ENCODE peak calls at places on chromosomes 16 and 17, in seven cellular contexts. M is endothelial cell, D is body of pancreas, T is lung, J is heart right ventricle, B is testis, Y is hepatocyte. L is an unnamed sample.

GRCh38 chr16:31248344-31248743 is 11.4 kb upstream of the ITGAM start:
- DNase-seq in Y (no peak), B (no peak), M (no peak), T (no peak), D (no peak), J (no peak), L (no peak)

GRCh38 chr17:39979021-39979660 is 1.5 kb upstream of the PSMD3 start:
- DNase-seq in M (no peak), T (no peak), Y (peak; percentile 63), D (no peak), B (no peak), J (no peak), L (no peak)

GRCh38 chr16:81127051-81127450 is 30.9 kb upstream of the GCSH start:
- DNase-seq in M (no peak), J (no peak), T (no peak), D (no peak), Y (no peak), B (no peak), L (no peak)

GRCh38 chr16:86099326-86099725 is 200.4 kb downstream of the IRF8 start:
- DNase-seq in M (no peak), B (no peak), J (no peak), Y (no peak), D (no peak), T (no peak), L (no peak)

GRCh38 chr17:43936434-43936833 is 5.8 kb downstream of the PPY start:
- DNase-seq in T (no peak), M (no peak), Y (no peak), D (no peak), B (no peak), J (no peak), L (no peak)

GRCh38 chr17:4144411-4144747 is 1.4 kb downstream of the CYB5D2 start:
- DNase-seq in J (no peak), T (no peak), Y (peak; percentile 47), D (no peak), M (no peak), B (no peak), L (no peak)

GRCh38 chr16:53865492-53865863 is 161.5 kb downstream of the FTO start:
- DNase-seq in M (no peak), J (no peak), T (no peak), D (no peak), Y (no peak), B (no peak), L (no peak)

GRCh38 chr16:642189-643049 is 791 bp downstream of the MCRIP2 start:
- DNase-seq in J (peak; percentile 66), T (peak; percentile 72), B (peak; percentile 85), D (peak; percentile 87), M (no peak), Y (peak; percentile 82), L (peak; percentile 89)

GRCh38 chr17:63082273-63082861 is 116.3 kb downstream of the TANC2 start:
- DNase-seq in J (no peak), D (no peak), Y (peak; percentile 17), M (no peak), T (no peak), B (no peak), L (no peak)

GRCh38 chr17:60744355-60744958 is 66.8 kb downstream of the BCAS3 start:
- DNase-seq in J (no peak), T (no peak), B (no peak), D (no peak), Y (no peak), M (no peak), L (no peak)

GRCh38 chr16:85401370-85401916 is 211.7 kb upstream of the GSE1 start:
- DNase-seq in M (peak; percentile 3), B (peak; percentile 8), D (no peak), J (no peak), Y (no peak), T (no peak), L (peak; percentile 34)

GRCh38 chr17:48755346-48755745 is 26.8 kb upstream of the HOXB13 start:
- DNase-seq in T (no peak), M (no peak), D (no peak), J (no peak), Y (no peak), B (no peak), L (no peak)

GRCh38 chr17:66200685-66201092 is 8.8 kb upstream of the CEP112 start:
- DNase-seq in M (peak; percentile 64), D (peak; percentile 63), B (peak; percentile 63), Y (peak; percentile 79), J (peak; percentile 29), T (peak; percentile 34), L (no peak)

GRCh38 chr16:66572356-66572755 is 6.1 kb downstream of the CMTM1 start:
- DNase-seq in J (no peak), T (no peak), M (no peak), Y (no peak), B (no peak), D (no peak), L (no peak)

GRCh38 chr17:49497147-49498036 is 2.3 kb downstream of the NGFR start:
- DNase-seq in M (peak; percentile 35), T (no peak), D (peak; percentile 49), Y (peak; percentile 54), B (peak; percentile 64), J (peak; percentile 36), L (no peak)

GRCh38 chr17:65332375-65332774 is 195.2 kb downstream of the RGS9 start:
- DNase-seq in J (no peak), B (no peak), Y (peak; percentile 16), M (no peak), T (no peak), D (no peak), L (no peak)

GRCh38 chr17:6596941-6597340 is 40.6 kb upstream of the PITPNM3 start:
- DNase-seq in J (no peak), M (no peak), T (no peak), B (no peak), D (no peak), Y (no peak), L (no peak)

GRCh38 chr17:39099686-39100293 is 51.6 kb downstream of the PLXDC1 start:
- DNase-seq in M (no peak), T (peak; percentile 43), Y (peak; percentile 56), B (peak; percentile 69), D (no peak), J (peak; percentile 90), L (no peak)

GRCh38 chr17:76940738-76941350 is 72.6 kb downstream of the MGAT5B start:
- DNase-seq in D (no peak), B (no peak), Y (no peak), J (no peak), T (no peak), M (peak; percentile 56), L (no peak)
- TF ChIP-seq CTCF in D (no peak), B (no peak), Y (no peak), J (no peak), T (no peak), M (peak; percentile 30), L (no peak)

GRCh38 chr17:18070861-18071340 is 16.8 kb upstream of the DRG2 start:
- DNase-seq in J (no peak), M (no peak), T (no peak), B (no peak), Y (no peak), D (no peak), L (no peak)
- TF ChIP-seq CTCF in J (no peak), M (no peak), T (no peak), B (no peak), Y (no peak), D (no peak), L (no peak)

GRCh38 chr17:9146064-9146463 is 124.8 kb downstream of the NTN1 start:
- DNase-seq in M (no peak), T (no peak), J (no peak), D (no peak), Y (no peak), B (no peak), L (no peak)
- TF ChIP-seq CTCF in M (no peak), T (no peak), J (no peak), D (no peak), Y (no peak), B (no peak), L (no peak)

DNA sequence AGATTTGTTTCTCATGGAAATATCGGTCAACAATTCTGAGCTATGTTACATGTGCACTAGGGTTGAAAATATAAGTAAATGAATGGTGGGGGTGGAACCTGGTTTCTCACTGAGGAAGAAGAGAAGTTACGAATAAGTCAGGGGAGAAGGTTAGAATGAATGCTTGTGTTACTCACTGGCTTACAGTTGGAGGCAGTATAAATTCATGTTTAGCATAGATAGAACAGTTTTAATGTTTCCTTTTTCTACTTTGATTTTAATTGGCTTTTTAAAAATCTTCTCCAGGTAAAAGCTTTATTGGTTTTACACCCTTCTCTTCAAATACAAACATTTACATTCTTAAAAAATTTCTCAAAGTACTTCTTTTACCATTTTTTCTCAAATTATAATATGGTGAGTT is 1113.7 kb downstream of the CDH11 start:
- DNase-seq in J (no peak), B (no peak), D (no peak), Y (no peak), M (no peak), T (no peak), L (no peak)
- TF ChIP-seq CTCF in J (no peak), B (no peak), D (no peak), Y (peak; percentile 4), M (no peak), T (no peak), L (no peak)

DNA sequence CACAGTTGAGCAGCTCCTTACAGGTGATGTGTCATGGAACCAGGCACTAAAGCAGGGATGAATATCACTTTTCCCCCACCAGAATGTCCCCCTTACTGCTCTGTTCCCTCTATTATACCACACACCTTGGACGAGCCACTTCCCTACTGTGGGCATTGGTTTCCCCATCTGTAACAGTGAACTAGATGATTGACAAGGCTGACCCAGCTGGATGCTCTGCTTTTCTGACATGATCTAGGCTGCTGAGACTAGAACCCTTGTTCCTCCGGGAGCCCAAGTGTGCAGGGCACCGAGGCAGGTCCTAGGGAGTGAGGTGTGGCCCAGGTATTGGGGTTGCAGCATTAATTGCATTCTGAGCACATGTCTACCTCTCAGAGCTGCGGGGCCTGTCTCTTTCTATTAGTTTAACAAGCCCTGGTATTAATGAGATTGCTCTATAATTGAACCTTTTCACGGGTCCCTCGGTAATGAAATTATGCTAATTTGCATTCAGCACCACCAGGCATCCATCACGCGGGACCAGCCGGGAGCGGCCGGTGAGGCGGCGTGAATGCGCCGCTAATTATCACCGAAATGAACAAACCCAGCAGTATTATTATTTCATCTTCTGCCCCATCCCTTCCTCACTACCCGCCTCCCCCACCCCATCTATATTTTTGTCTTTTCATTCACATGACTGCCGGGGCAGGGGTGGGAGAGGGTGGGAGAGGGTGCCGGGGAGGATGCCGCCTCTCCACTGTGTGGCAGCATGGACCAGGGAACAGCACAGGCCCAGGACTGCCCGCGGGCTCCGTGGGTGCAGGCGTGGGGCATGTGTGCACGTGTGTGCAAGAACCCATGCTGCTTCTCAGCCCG is 121.2 kb downstream of the CYLD start:
- DNase-seq in T (peak; percentile 27), D (no peak), Y (no peak), M (no peak), J (no peak), B (no peak), L (no peak)
- TF ChIP-seq CTCF in T (no peak), D (no peak), Y (no peak), M (no peak), J (no peak), B (no peak), L (no peak)

GRCh38 chr16:82358161-82358560 is 188.1 kb upstream of the MPHOSPH6 start:
- DNase-seq in T (no peak), J (no peak), D (no peak), M (no peak), Y (no peak), B (no peak), L (no peak)
- TF ChIP-seq CTCF in T (no peak), J (no peak), D (no peak), M (no peak), Y (no peak), B (no peak), L (no peak)